ENCODE peak calls at places on chromosome 22, in five cellular contexts. One of them, this sample, is unnamed.

GRCh38 chr22:23385301-23386244 is 194.5 kb downstream of the IGLL1 start:
- DNase-seq in AG10803: peak; percentile 69
- DNase-seq in activated CD8-positive, alpha-beta memory T cell treated with anti-CD3 and anti-CD28 coated beads, Interleukin-2, amount 10 ng/mL, durations not matched to agents 7 days and 5 days: peak; percentile 83
- DNase-seq in posterior cingulate gyrus: peak; percentile 89
- DNase-seq in EH: peak; percentile 72
- DNase-seq in this sample: peak; percentile 66

GRCh38 chr22:30674482-30674881 is 6.8 kb upstream of the DUSP18 start:
- DNase-seq in AG10803: no peak
- DNase-seq in activated CD8-positive, alpha-beta memory T cell treated with anti-CD3 and anti-CD28 coated beads, Interleukin-2, amount 10 ng/mL, durations not matched to agents 7 days and 5 days: no peak
- DNase-seq in posterior cingulate gyrus: no peak
- DNase-seq in EH: no peak
- DNase-seq in this sample: no peak

GRCh38 chr22:35752833-35753189 is 35.1 kb downstream of the APOL5 start:
- DNase-seq in AG10803: peak; percentile 23
- DNase-seq in activated CD8-positive, alpha-beta memory T cell treated with anti-CD3 and anti-CD28 coated beads, Interleukin-2, amount 10 ng/mL, durations not matched to agents 7 days and 5 days: no peak
- DNase-seq in posterior cingulate gyrus: no peak
- DNase-seq in EH: peak; percentile 25
- DNase-seq in this sample: no peak

GRCh38 chr22:31739795-31740201 is 10.1 kb downstream of the PRR14L start:
- DNase-seq in AG10803: no peak
- DNase-seq in activated CD8-positive, alpha-beta memory T cell treated with anti-CD3 and anti-CD28 coated beads, Interleukin-2, amount 10 ng/mL, durations not matched to agents 7 days and 5 days: no peak
- DNase-seq in posterior cingulate gyrus: no peak
- DNase-seq in EH: no peak
- DNase-seq in this sample: no peak

GRCh38 chr22:39519681-39520053 is 695 bp upstream of the ATF4 start:
- DNase-seq in AG10803: peak; percentile 61
- DNase-seq in activated CD8-positive, alpha-beta memory T cell treated with anti-CD3 and anti-CD28 coated beads, Interleukin-2, amount 10 ng/mL, durations not matched to agents 7 days and 5 days: no peak
- DNase-seq in posterior cingulate gyrus: peak; percentile 69
- DNase-seq in EH: peak; percentile 69
- DNase-seq in this sample: peak; percentile 77

GRCh38 chr22:44304354-44304753 is 8.4 kb downstream of the SHISAL1 start:
- DNase-seq in AG10803: peak; percentile 56
- DNase-seq in activated CD8-positive, alpha-beta memory T cell treated with anti-CD3 and anti-CD28 coated beads, Interleukin-2, amount 10 ng/mL, durations not matched to agents 7 days and 5 days: no peak
- DNase-seq in posterior cingulate gyrus: no peak
- DNase-seq in EH: peak; percentile 79
- DNase-seq in this sample: no peak

GRCh38 chr22:43263645-43264514 is 76.9 kb upstream of the TTLL12 start:
- DNase-seq in AG10803: peak; percentile 48
- DNase-seq in activated CD8-positive, alpha-beta memory T cell treated with anti-CD3 and anti-CD28 coated beads, Interleukin-2, amount 10 ng/mL, durations not matched to agents 7 days and 5 days: peak; percentile 96
- DNase-seq in posterior cingulate gyrus: no peak
- DNase-seq in EH: peak; percentile 63
- DNase-seq in this sample: no peak

GRCh38 chr22:37126383-37126782 is 16.9 kb upstream of the TMPRSS6 start:
- DNase-seq in AG10803: no peak
- DNase-seq in activated CD8-positive, alpha-beta memory T cell treated with anti-CD3 and anti-CD28 coated beads, Interleukin-2, amount 10 ng/mL, durations not matched to agents 7 days and 5 days: peak; percentile 56
- DNase-seq in posterior cingulate gyrus: no peak
- DNase-seq in EH: no peak
- DNase-seq in this sample: no peak

GRCh38 chr22:37209140-37209845 is 3.0 kb downstream of the SSTR3 start:
- DNase-seq in AG10803: no peak
- DNase-seq in activated CD8-positive, alpha-beta memory T cell treated with anti-CD3 and anti-CD28 coated beads, Interleukin-2, amount 10 ng/mL, durations not matched to agents 7 days and 5 days: no peak
- DNase-seq in posterior cingulate gyrus: no peak
- DNase-seq in EH: no peak
- DNase-seq in this sample: no peak

This sample was measured in caudate nucleus.